ENCODE peak calls at places on chromosomes 16 and 17, in four cellular contexts. L is mesendoderm; O is GM04503; E is stimulated activated CD4-positive, alpha-beta T cell treated with anti-CD3 and anti-CD28 coated beads, Interleukin-15, amount 100 ng/mL, for 48 hours. B is an unnamed sample.

GRCh38 chr17:43928606-43929005 is 13.7 kb downstream of the PPY start:
- DNase-seq in O (no peak), E (no peak), L (no peak), B (no peak)

GRCh38 chr16:9134306-9134705 is 42.9 kb downstream of the HAPSTR1 start:
- DNase-seq in O (no peak), E (no peak), L (no peak), B (no peak)

GRCh38 chr16:78478267-78478821 is 378.9 kb downstream of the WWOX start:
- DNase-seq in L (peak), O (no peak), E (no peak), B (no peak)

GRCh38 chr17:30380106-30380420 is 1.3 kb downstream of the CPD start:
- DNase-seq in E (no peak), O (no peak), L (no peak), B (no peak)

GRCh38 chr17:17691468-17692263 is 10.4 kb downstream of the RAI1 start:
- DNase-seq in O (no peak), L (no peak), E (no peak), B (no peak)

GRCh38 chr17:17824119-17824779 is 12.5 kb downstream of the SREBF1 start:
- DNase-seq in L (peak), E (no peak), O (no peak), B (no peak)

GRCh38 chr16:70592106-70592571 is 54.2 kb upstream of the IL34 start:
- DNase-seq in E (no peak), L (no peak), O (no peak), B (no peak)

GRCh38 chr17:53516643-53517042 is 306.1 kb upstream of the KIF2B start:
- DNase-seq in E (no peak), O (peak), L (peak), B (no peak)

GRCh38 chr17:77723909-77724875 is 234.3 kb upstream of the TNRC6C start:
- DNase-seq in E (no peak), O (no peak), L (no peak), B (no peak)

GRCh38 chr17:1714980-1715802 is 5.0 kb upstream of the TLCD2 start:
- DNase-seq in L (peak), E (no peak), O (peak), B (peak)

GRCh38 chr16:87235810-87236515 is 81.2 kb downstream of the C16orf95 start:
- DNase-seq in O (no peak), L (peak), E (no peak), B (no peak)